ENCODE peak calls at places on chromosomes 11 and 22, in five cellular contexts. N is upper lobe of right lung, C is adrenal gland, W is A549, Y is brain microvascular endothelial cell. X is an unnamed sample.

GRCh38 chr11:69466039-69466438 is 15.4 kb upstream of the LINC01488 start:
- DNase-seq in Y (no peak), C (no peak), W (no peak), N (no peak), X (no peak)

GRCh38 chr11:121643530-121644512 is 191.1 kb upstream of the SORL1-AS1 start:
- DNase-seq in C (no peak), W (no peak), Y (peak), N (no peak), X (peak)

GRCh38 chr11:742571-743201 is 4.6 kb upstream of the TALDO1 start:
- DNase-seq in W (no peak), C (no peak), N (no peak), Y (no peak), X (no peak)

GRCh38 chr22:21985214-21985613 is 2.6 kb upstream of the TOP3B start:
- DNase-seq in N (no peak), W (no peak), Y (no peak), C (no peak), X (no peak)

GRCh38 chr11:79973701-79974626 is 533.1 kb upstream of the TENM4 start:
- DNase-seq in Y (peak), W (no peak), N (no peak), C (peak), X (peak)

GRCh38 chr22:35752833-35753189 is 35.1 kb downstream of the APOL5 start:
- DNase-seq in C (no peak), N (no peak), Y (no peak), W (no peak), X (no peak)

GRCh38 chr11:125287467-125288232 is 123.1 kb downstream of the PKNOX2 start:
- DNase-seq in N (no peak), W (no peak), C (no peak), Y (no peak), X (no peak)

GRCh38 chr22:49261616-49262015 is 566.1 kb downstream of the BRD1 start:
- DNase-seq in W (no peak), Y (no peak), C (no peak), N (peak), X (no peak)

GRCh38 chr11:9066432-9066925 is 24.9 kb downstream of the SCUBE2 start:
- DNase-seq in C (peak), N (no peak), Y (no peak), W (no peak), X (no peak)

GRCh38 chr11:131392528-131393255 is 22.3 kb downstream of the NTM start:
- DNase-seq in N (no peak), C (no peak), Y (no peak), W (peak), X (no peak)

GRCh38 chr11:75346296-75346695 is 5.2 kb downstream of the ARRB1 start:
- DNase-seq in W (no peak), N (no peak), C (no peak), Y (no peak), X (no peak)

GRCh38 chr11:18329196-18329870 is 7.0 kb downstream of the GTF2H1 start:
- DNase-seq in N (no peak), W (peak), Y (no peak), C (no peak), X (no peak)

GRCh38 chr11:106161775-106162174 is 84.3 kb downstream of the AASDHPPT start:
- DNase-seq in Y (no peak), N (no peak), W (no peak), C (no peak), X (no peak)

GRCh38 chr22:43824724-43825485 is 12.8 kb upstream of the EFCAB6 start:
- DNase-seq in C (no peak), Y (no peak), W (no peak), N (peak), X (no peak)

GRCh38 chr11:94473177-94473799 is 20.4 kb downstream of the MRE11 start:
- DNase-seq in W (no peak), Y (peak), C (no peak), N (no peak), X (no peak)

DNA sequence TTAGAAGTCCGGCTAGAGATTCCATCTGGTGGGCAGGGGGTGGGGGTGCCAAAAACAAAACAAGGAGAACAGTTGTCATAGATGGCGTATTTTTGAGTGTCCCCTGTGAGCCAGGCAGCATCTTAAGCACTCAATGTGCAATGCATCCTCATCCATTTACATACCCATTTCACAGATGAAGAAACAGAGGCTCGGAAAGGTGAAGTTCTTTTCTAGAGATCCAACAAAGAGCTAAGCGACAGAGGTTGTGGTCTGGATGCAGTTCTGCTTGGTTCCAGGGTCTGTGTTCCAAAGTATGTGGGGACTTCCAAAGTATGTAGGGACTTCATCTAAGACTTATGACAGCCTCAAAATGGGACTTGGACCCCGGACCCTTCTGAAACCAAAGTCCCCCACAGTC is 277.8 kb downstream of the MN1 start:
- DNase-seq in C (no peak), N (no peak), W (no peak), Y (no peak), X (no peak)
- H3K4me3 ChIP-seq in C (no peak), N (no peak), W (no peak), Y (no peak), X (no peak)

GRCh38 chr11:65432686-65433582 is 10.3 kb downstream of the NEAT1 start:
- DNase-seq in W (peak), Y (no peak), C (no peak), N (no peak), X (peak)
- TF ChIP-seq CTCF in W (peak), Y (no peak), C (no peak), N (peak), X (peak)

DNA sequence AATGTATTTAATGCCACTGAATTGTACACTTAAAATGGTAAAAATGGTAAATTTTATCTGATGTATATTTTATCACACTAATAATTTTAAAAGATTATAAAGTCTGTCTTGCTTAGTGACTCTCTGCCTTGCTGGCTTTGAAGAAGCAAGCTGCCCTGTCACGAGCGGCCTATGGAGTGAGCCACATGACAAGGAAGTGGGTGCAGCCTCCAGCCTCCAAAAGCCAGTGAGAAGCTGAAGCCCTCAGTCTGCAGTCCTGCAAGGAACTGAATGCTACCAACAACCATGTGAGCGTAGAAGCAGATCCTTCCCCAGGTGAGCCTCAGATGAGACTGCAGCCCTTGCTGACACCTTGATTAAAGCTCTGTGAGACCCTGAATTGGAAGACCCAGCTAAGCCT is 20.0 kb downstream of the C11orf24 start:
- DNase-seq in C (no peak), Y (no peak), W (no peak), N (no peak), X (no peak)
- H3K27ac ChIP-seq in C (no peak), Y (no peak), W (no peak), N (no peak), X (no peak)

GRCh38 chr22:27777128-27777527 is 24.4 kb downstream of the MN1 start:
- DNase-seq in C (no peak), N (no peak), W (no peak), Y (no peak), X (no peak)
- H3K4me3 ChIP-seq in C (no peak), N (no peak), W (no peak), Y (no peak), X (no peak)

X was measured in A673.